ENCODE peak calls at places on chromosome 14, in six cellular contexts. One of them, this sample, is unnamed.
A peak's percentile ranks its signal among the peaks of the same experiment; 100 is the strongest.

GRCh38 chr14:84657866-84658385 is 872.0 kb upstream of the FLRT2 start:
- DNase-seq in heart right ventricle: no peak
- DNase-seq in A549: no peak
- DNase-seq in right lobe of liver: no peak
- DNase-seq in AG04450: no peak
- DNase-seq in RWPE1: no peak
- DNase-seq in this sample: no peak

GRCh38 chr14:67424539-67424938 is 12.6 kb upstream of the PLEK2 start:
- DNase-seq in heart right ventricle: no peak
- DNase-seq in A549: no peak
- DNase-seq in right lobe of liver: no peak
- DNase-seq in AG04450: no peak
- DNase-seq in RWPE1: no peak
- DNase-seq in this sample: no peak

GRCh38 chr14:67453575-67454300 is 34.8 kb downstream of the TMEM229B start:
- DNase-seq in heart right ventricle: no peak
- DNase-seq in A549: no peak
- DNase-seq in right lobe of liver: no peak
- DNase-seq in AG04450: no peak
- DNase-seq in RWPE1: no peak
- DNase-seq in this sample: no peak

GRCh38 chr14:102748806-102749205 is 28.4 kb upstream of the TRAF3 start:
- DNase-seq in heart right ventricle: no peak
- DNase-seq in A549: no peak
- DNase-seq in right lobe of liver: peak; percentile 9
- DNase-seq in AG04450: no peak
- DNase-seq in RWPE1: no peak
- DNase-seq in this sample: no peak

GRCh38 chr14:56992332-56992820 is 182.1 kb upstream of the OTX2 start:
- DNase-seq in heart right ventricle: no peak
- DNase-seq in A549: no peak
- DNase-seq in right lobe of liver: no peak
- DNase-seq in AG04450: no peak
- DNase-seq in RWPE1: no peak
- DNase-seq in this sample: no peak

GRCh38 chr14:66403183-66403582 is 83.0 kb upstream of the CCDC196 start:
- DNase-seq in heart right ventricle: no peak
- DNase-seq in A549: peak; percentile 13
- DNase-seq in right lobe of liver: no peak
- DNase-seq in AG04450: no peak
- DNase-seq in RWPE1: peak; percentile 40
- DNase-seq in this sample: no peak

GRCh38 chr14:63642229-63642611 is 549 bp upstream of the WDR89 start:
- DNase-seq in heart right ventricle: peak; percentile 92
- DNase-seq in A549: peak; percentile 90
- DNase-seq in right lobe of liver: peak; percentile 65
- DNase-seq in AG04450: peak; percentile 87
- DNase-seq in RWPE1: peak; percentile 90
- DNase-seq in this sample: peak; percentile 76

GRCh38 chr14:77305696-77306095 is 15.0 kb downstream of the POMT2 start:
- DNase-seq in heart right ventricle: no peak
- DNase-seq in A549: no peak
- DNase-seq in right lobe of liver: no peak
- DNase-seq in AG04450: no peak
- DNase-seq in RWPE1: no peak
- DNase-seq in this sample: no peak

GRCh38 chr14:83425138-83425537 is 1891.5 kb upstream of the SEL1L start:
- DNase-seq in heart right ventricle: no peak
- DNase-seq in A549: no peak
- DNase-seq in right lobe of liver: no peak
- DNase-seq in AG04450: no peak
- DNase-seq in RWPE1: peak; percentile 4
- DNase-seq in this sample: no peak

GRCh38 chr14:23910081-23910875 is 43.3 kb upstream of the DHRS4 start:
- DNase-seq in heart right ventricle: no peak
- DNase-seq in A549: peak; percentile 69
- DNase-seq in right lobe of liver: no peak
- DNase-seq in AG04450: peak; percentile 3
- DNase-seq in RWPE1: peak; percentile 83
- DNase-seq in this sample: no peak

DNA sequence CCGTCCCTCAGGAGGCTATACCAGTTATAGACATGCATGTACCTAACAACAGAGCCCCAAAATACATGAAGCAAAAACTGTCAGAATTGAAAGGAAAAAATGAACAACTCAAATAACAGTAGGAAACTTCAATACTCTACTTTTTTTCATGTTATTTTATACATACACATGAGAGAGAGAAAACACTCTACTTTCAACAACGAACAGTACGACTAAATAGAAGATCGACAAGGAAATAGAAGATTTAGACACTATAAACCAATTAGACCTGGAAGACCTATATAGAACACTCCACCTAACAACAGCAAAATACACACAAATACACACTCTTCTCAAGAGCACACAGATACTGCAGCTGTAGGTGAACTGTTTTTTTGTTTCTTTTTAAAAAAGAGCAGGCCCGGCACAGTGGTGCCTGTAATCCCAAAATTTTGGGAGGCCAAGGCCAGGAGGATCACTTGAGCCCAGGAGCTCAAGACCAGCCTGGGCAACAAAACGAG is 34.7 kb upstream of the PNMA1 start:
- DNase-seq in heart right ventricle: no peak
- DNase-seq in A549: no peak
- DNase-seq in right lobe of liver: no peak
- DNase-seq in AG04450: no peak
- DNase-seq in RWPE1: no peak
- DNase-seq in this sample: no peak
- H3K27ac ChIP-seq in heart right ventricle: peak overlapping the region; percentile 30
- H3K27ac ChIP-seq in A549: no peak overlapping the region
- H3K27ac ChIP-seq in right lobe of liver: no peak overlapping the region
- H3K27ac ChIP-seq in AG04450: no peak overlapping the region
- H3K27ac ChIP-seq in RWPE1: peak overlapping the region; percentile 98
- H3K27ac ChIP-seq in this sample: peak overlapping the region; percentile 1

GRCh38 chr14:103899316-103899715 is 28.9 kb upstream of the TDRD9 start:
- DNase-seq in heart right ventricle: no peak
- DNase-seq in A549: no peak
- DNase-seq in right lobe of liver: no peak
- DNase-seq in AG04450: no peak
- DNase-seq in RWPE1: no peak
- DNase-seq in this sample: no peak
- TF ChIP-seq CTCF in heart right ventricle: no peak
- TF ChIP-seq CTCF in A549: no peak
- TF ChIP-seq CTCF in right lobe of liver: no peak
- TF ChIP-seq CTCF in AG04450: no peak
- TF ChIP-seq CTCF in RWPE1: no peak
- TF ChIP-seq CTCF in this sample: no peak

GRCh38 chr14:74940956-74941565 is 14.3 kb downstream of the PGF start:
- DNase-seq in heart right ventricle: no peak
- DNase-seq in A549: no peak
- DNase-seq in right lobe of liver: no peak
- DNase-seq in AG04450: no peak
- DNase-seq in RWPE1: no peak
- DNase-seq in this sample: no peak

GRCh38 chr14:74942164-74942563 is 13.2 kb downstream of the PGF start:
- DNase-seq in heart right ventricle: no peak
- DNase-seq in A549: no peak
- DNase-seq in right lobe of liver: no peak
- DNase-seq in AG04450: no peak
- DNase-seq in RWPE1: no peak
- DNase-seq in this sample: no peak

GRCh38 chr14:74942608-74943007 is 12.8 kb downstream of the PGF start:
- DNase-seq in heart right ventricle: no peak
- DNase-seq in A549: no peak
- DNase-seq in right lobe of liver: no peak
- DNase-seq in AG04450: no peak
- DNase-seq in RWPE1: no peak
- DNase-seq in this sample: no peak

GRCh38 chr14:74938873-74939495 is 15.9 kb upstream of the RPS6KL1 start:
- DNase-seq in heart right ventricle: no peak
- DNase-seq in A549: no peak
- DNase-seq in right lobe of liver: no peak
- DNase-seq in AG04450: no peak
- DNase-seq in RWPE1: no peak
- DNase-seq in this sample: no peak

GRCh38 chr14:74941676-74942097 is 13.7 kb downstream of the PGF start:
- DNase-seq in heart right ventricle: no peak
- DNase-seq in A549: no peak
- DNase-seq in right lobe of liver: peak; percentile 57
- DNase-seq in AG04450: no peak
- DNase-seq in RWPE1: no peak
- DNase-seq in this sample: peak; percentile 86
- H3K27ac ChIP-seq in heart right ventricle: peak overlapping the region; percentile 87
- H3K27ac ChIP-seq in A549: no peak overlapping the region
- H3K27ac ChIP-seq in right lobe of liver: peak overlapping the region; percentile 50
- H3K27ac ChIP-seq in AG04450: peak overlapping the region; percentile 21
- H3K27ac ChIP-seq in RWPE1: peak overlapping the region; percentile 68
- H3K27ac ChIP-seq in this sample: peak overlapping the region; percentile 87

DNA sequence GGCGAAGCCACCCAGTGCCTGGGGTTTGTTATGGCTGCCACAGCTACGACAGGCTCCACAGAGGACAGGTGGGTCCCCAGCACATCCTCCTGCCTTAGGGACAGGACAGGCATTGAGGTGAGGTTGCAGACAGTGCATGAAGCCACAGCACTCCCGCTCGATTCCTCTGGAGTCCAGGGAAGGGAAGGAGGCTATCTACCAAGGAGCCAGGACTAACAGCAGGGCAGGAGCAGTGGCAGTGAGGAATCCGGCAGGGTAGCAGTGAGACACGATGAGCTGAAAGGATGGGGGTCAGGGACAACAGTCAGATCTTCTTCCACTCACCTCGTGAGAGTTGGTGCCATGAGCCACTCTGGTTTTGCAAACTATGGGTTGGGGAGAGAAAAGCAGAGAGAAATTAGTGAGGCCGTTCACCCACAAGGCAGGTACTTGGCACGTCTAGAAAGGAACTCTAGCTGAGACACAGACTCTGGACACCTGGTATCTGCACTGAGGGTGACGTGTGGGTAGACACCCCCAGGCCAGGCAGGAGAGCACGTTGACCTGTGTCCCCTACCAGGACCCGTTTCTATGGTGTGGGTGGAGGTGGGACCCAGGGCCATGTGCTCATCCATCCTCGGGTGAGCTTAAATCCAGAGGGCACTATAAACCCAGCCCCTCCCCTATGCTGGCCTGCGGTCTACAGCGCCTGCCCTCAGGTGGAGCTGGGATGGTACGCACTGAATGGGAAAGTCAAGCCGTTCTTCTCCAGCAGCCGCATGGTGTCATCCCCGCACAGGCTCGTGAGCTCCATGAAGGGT is 39.3 kb downstream of the CHGA start:
- DNase-seq in heart right ventricle: no peak
- DNase-seq in A549: no peak
- DNase-seq in right lobe of liver: no peak
- DNase-seq in AG04450: no peak
- DNase-seq in RWPE1: no peak
- DNase-seq in this sample: no peak
- TF ChIP-seq CTCF in heart right ventricle: no peak
- TF ChIP-seq CTCF in A549: no peak
- TF ChIP-seq CTCF in right lobe of liver: no peak
- TF ChIP-seq CTCF in AG04450: no peak
- TF ChIP-seq CTCF in RWPE1: no peak
- TF ChIP-seq CTCF in this sample: no peak

DNA sequence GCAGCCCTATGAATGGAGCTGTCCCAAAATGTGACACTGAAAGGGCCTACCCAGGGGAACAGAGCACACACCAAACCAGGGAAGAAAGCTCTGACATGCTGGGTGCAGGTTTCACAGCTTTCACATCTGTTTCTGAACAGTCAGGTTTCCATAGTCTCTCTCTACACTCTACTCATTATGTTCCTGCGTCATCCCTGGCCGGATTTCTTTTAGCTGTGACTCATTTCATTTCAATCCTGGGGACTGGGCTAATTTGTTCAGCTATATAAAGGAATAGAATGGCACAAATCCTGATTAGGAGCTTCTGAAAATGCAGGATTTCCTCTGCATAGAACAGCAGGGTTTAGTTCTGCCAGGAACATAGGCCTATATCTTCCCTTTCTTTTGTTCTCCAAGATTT is 649.8 kb downstream of the RPS29 start:
- DNase-seq in heart right ventricle: no peak
- DNase-seq in A549: no peak
- DNase-seq in right lobe of liver: no peak
- DNase-seq in AG04450: no peak
- DNase-seq in RWPE1: peak; percentile 3
- DNase-seq in this sample: no peak
- H3K27ac ChIP-seq in heart right ventricle: no peak overlapping the region
- H3K27ac ChIP-seq in A549: no peak overlapping the region
- H3K27ac ChIP-seq in right lobe of liver: no peak overlapping the region
- H3K27ac ChIP-seq in AG04450: no peak overlapping the region
- H3K27ac ChIP-seq in RWPE1: no peak overlapping the region
- H3K27ac ChIP-seq in this sample: no peak overlapping the region

GRCh38 chr14:54773171-54774006 is 129.2 kb downstream of the GCH1 start:
- DNase-seq in heart right ventricle: peak; percentile 93
- DNase-seq in A549: peak; percentile 99
- DNase-seq in right lobe of liver: peak; percentile 71
- DNase-seq in AG04450: peak; percentile 99
- DNase-seq in RWPE1: peak; percentile 99
- DNase-seq in this sample: peak; percentile 83
- TF ChIP-seq CTCF in heart right ventricle: peak; percentile 70
- TF ChIP-seq CTCF in A549: peak; percentile 63
- TF ChIP-seq CTCF in right lobe of liver: peak; percentile 46
- TF ChIP-seq CTCF in AG04450: peak; percentile 75
- TF ChIP-seq CTCF in RWPE1: peak; percentile 74
- TF ChIP-seq CTCF in this sample: peak; percentile 66

DNA sequence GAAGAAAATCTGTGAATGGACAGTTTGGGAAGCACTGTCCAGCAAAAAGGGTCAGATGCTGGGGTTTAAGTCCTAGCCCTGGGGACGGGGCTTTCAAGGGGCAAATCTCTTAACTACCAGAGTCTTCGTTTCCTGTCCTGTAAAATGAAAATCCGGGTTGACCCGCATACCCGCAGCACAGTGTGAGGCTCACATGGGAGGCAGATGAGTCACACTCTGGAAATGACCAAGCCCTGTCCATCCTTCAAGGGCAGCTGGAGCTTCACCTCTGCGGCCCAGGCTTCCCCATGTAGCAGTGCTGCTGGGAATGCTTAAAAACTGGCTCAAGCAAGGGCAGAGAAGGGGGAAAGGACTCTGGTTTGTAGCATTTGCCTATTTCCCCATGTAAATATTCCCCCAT is 19.0 kb downstream of the FAM181A start:
- DNase-seq in heart right ventricle: no peak
- DNase-seq in A549: no peak
- DNase-seq in right lobe of liver: no peak
- DNase-seq in AG04450: no peak
- DNase-seq in RWPE1: no peak
- DNase-seq in this sample: no peak
- H3K27ac ChIP-seq in heart right ventricle: peak overlapping the region; percentile 52
- H3K27ac ChIP-seq in A549: no peak overlapping the region
- H3K27ac ChIP-seq in right lobe of liver: no peak overlapping the region
- H3K27ac ChIP-seq in AG04450: no peak overlapping the region
- H3K27ac ChIP-seq in RWPE1: peak overlapping the region; percentile 58
- H3K27ac ChIP-seq in this sample: no peak overlapping the region

GRCh38 chr14:28502517-28502916 is 264.1 kb upstream of the FOXG1 start:
- DNase-seq in heart right ventricle: no peak
- DNase-seq in A549: no peak
- DNase-seq in right lobe of liver: no peak
- DNase-seq in AG04450: no peak
- DNase-seq in RWPE1: no peak
- DNase-seq in this sample: no peak
- TF ChIP-seq CTCF in heart right ventricle: no peak
- TF ChIP-seq CTCF in A549: no peak
- TF ChIP-seq CTCF in right lobe of liver: no peak
- TF ChIP-seq CTCF in AG04450: no peak
- TF ChIP-seq CTCF in RWPE1: no peak
- TF ChIP-seq CTCF in this sample: no peak

GRCh38 chr14:95258156-95258555 is 61.6 kb downstream of the CLMN start:
- DNase-seq in heart right ventricle: no peak
- DNase-seq in A549: no peak
- DNase-seq in right lobe of liver: no peak
- DNase-seq in AG04450: no peak
- DNase-seq in RWPE1: no peak
- DNase-seq in this sample: no peak
- H3K27ac ChIP-seq in heart right ventricle: no peak overlapping the region
- H3K27ac ChIP-seq in A549: no peak overlapping the region
- H3K27ac ChIP-seq in right lobe of liver: no peak overlapping the region
- H3K27ac ChIP-seq in AG04450: no peak overlapping the region
- H3K27ac ChIP-seq in RWPE1: no peak overlapping the region
- H3K27ac ChIP-seq in this sample: no peak overlapping the region